ENCODE peak calls at places on chromosomes 3 and 15, in eight cellular contexts. G is Kasumi-1; E is stimulated activated CD8-positive, alpha-beta memory T cell treated with anti-CD3 and anti-CD28 coated beads, Interleukin-2, amount 100 ng/mL, for 1 hour; L is stimulated activated CD4-positive, alpha-beta T cell treated with anti-CD3 and anti-CD28 coated beads, TNF-alpha, amount 100 ng/mL, for 24 hours; H is type B pancreatic cell; M is aorta; N is HT1080; D is NCI-H1092. K is an unnamed sample.

GRCh38 chr3:45477838-45478237 is 89.5 kb downstream of the LARS2 start:
- DNase-seq in G (no peak), E (no peak), L (no peak), H (no peak), M (no peak), N (no peak), D (no peak), K (no peak)

GRCh38 chr15:69760263-69760855 is 307.7 kb downstream of the RPLP1 start:
- DNase-seq in G (peak), E (no peak), L (no peak), H (no peak), M (no peak), N (no peak), D (no peak), K (no peak)

GRCh38 chr3:14537590-14538450 is 2.3 kb downstream of the GRIP2 start:
- DNase-seq in G (no peak), E (no peak), L (no peak), H (no peak), M (peak), N (peak), D (no peak), K (no peak)

GRCh38 chr3:133570937-133571320 is 2.6 kb upstream of the CDV3 start:
- DNase-seq in G (no peak), E (no peak), L (no peak), H (no peak), M (no peak), N (no peak), D (no peak), K (no peak)

GRCh38 chr3:121707531-121708273 is 41.8 kb downstream of the GOLGB1 start:
- DNase-seq in G (no peak), E (no peak), L (no peak), H (no peak), M (no peak), N (peak), D (no peak), K (no peak)

GRCh38 chr3:185688808-185689207 is 102.7 kb downstream of the SENP2 start:
- DNase-seq in G (peak), E (no peak), L (no peak), H (no peak), M (no peak), N (peak), D (no peak), K (no peak)

GRCh38 chr3:128294999-128295468 is 141.8 kb downstream of the EEFSEC start:
- DNase-seq in G (no peak), E (no peak), L (no peak), H (peak), M (peak), N (no peak), D (no peak), K (no peak)

GRCh38 chr3:56870436-56870835 is 68.7 kb upstream of the ARHGEF3 start:
- DNase-seq in G (no peak), E (no peak), L (no peak), H (no peak), M (no peak), N (no peak), D (no peak), K (no peak)

GRCh38 chr3:182292586-182292985 is 500.7 kb upstream of the ATP11B start:
- DNase-seq in G (no peak), E (no peak), L (no peak), H (no peak), M (no peak), N (no peak), D (no peak), K (no peak)

GRCh38 chr3:121768452-121768851 is 18.9 kb upstream of the GOLGB1 start:
- DNase-seq in G (peak), E (no peak), L (no peak), H (no peak), M (no peak), N (no peak), D (no peak), K (no peak)

GRCh38 chr15:94674251-94674650 is 442.9 kb downstream of the MCTP2 start:
- DNase-seq in G (no peak), E (no peak), L (no peak), H (no peak), M (no peak), N (peak), D (no peak), K (peak)

GRCh38 chr3:141485578-141486415 is 1.0 kb upstream of the RASA2 start:
- DNase-seq in G (peak), E (no peak), L (no peak), H (no peak), M (no peak), N (peak), D (no peak), K (no peak)

GRCh38 chr3:15300318-15301078 is 31.9 kb downstream of the SH3BP5 start:
- DNase-seq in G (no peak), E (no peak), L (no peak), H (no peak), M (no peak), N (peak), D (no peak), K (no peak)

GRCh38 chr3:46998121-46998851 is 18.8 kb downstream of the NBEAL2 start:
- DNase-seq in G (peak), E (peak), L (peak), H (no peak), M (peak), N (peak), D (no peak), K (no peak)

K was measured in esophagus muscularis mucosa.